ENCODE peak calls at places on chromosomes 3 and 15, in six cellular contexts. T, Z, Q, V, C and H are unnamed samples.

GRCh38 chr15:31267161-31268107 is 59.2 kb upstream of the KLF13 start:
- DNase-seq in Q (no peak), T (no peak), V (no peak), Z (no peak), C (no peak), H (no peak)

GRCh38 chr3:170355738-170356595 is 1.5 kb upstream of the SKIL start:
- DNase-seq in V (no peak), C (peak), Z (peak), T (no peak), Q (peak), H (peak)

GRCh38 chr3:14847613-14848541 is 29.1 kb downstream of the FGD5 start:
- DNase-seq in C (no peak), V (peak), Z (peak), T (no peak), Q (no peak), H (no peak)

GRCh38 chr3:152444029-152444641 is 175.4 kb downstream of the MBNL1 start:
- DNase-seq in Z (peak), T (peak), C (peak), Q (peak), V (no peak), H (no peak)

GRCh38 chr3:38588995-38589937 is 60.2 kb downstream of the SCN5A start:
- DNase-seq in Z (no peak), C (no peak), V (no peak), Q (no peak), T (no peak), H (no peak)

GRCh38 chr15:76439542-76439941 is 103.0 kb downstream of the ISL2 start:
- DNase-seq in T (no peak), C (no peak), Z (no peak), V (peak), Q (no peak), H (no peak)

GRCh38 chr15:63070681-63071129 is 28.2 kb downstream of the TPM1 start:
- DNase-seq in T (no peak), C (peak), V (no peak), Q (no peak), Z (no peak), H (no peak)

GRCh38 chr3:23552506-23552905 is 253.2 kb upstream of the UBE2E1 start:
- DNase-seq in V (no peak), T (no peak), Q (no peak), Z (no peak), C (no peak), H (no peak)

GRCh38 chr15:29126208-29126536 is 143.4 kb downstream of the NSMCE3 start:
- DNase-seq in Q (no peak), T (no peak), V (no peak), C (no peak), Z (no peak), H (no peak)

GRCh38 chr15:28886431-28887343 is 913 bp downstream of the APBA2 start:
- DNase-seq in Q (peak), V (no peak), T (no peak), C (no peak), Z (no peak), H (no peak)

GRCh38 chr15:29857196-29857595 is 34.9 kb upstream of the TJP1 start:
- DNase-seq in T (no peak), C (no peak), Z (no peak), V (no peak), Q (no peak), H (no peak)

GRCh38 chr3:171358891-171359218 is 101.3 kb downstream of the TNIK start:
- DNase-seq in C (no peak), Z (no peak), T (peak), V (no peak), Q (no peak), H (no peak)

GRCh38 chr3:10945683-10946287 is 46.8 kb upstream of the SLC6A1 start:
- DNase-seq in Z (peak), T (peak), V (peak), C (no peak), Q (peak), H (peak)

GRCh38 chr15:84992157-84992940 is 10.7 kb downstream of the PDE8A start:
- DNase-seq in Z (peak), Q (no peak), V (no peak), C (no peak), T (peak), H (no peak)

GRCh38 chr3:52780298-52780585 is 2.8 kb downstream of the ITIH1 start:
- DNase-seq in Z (no peak), V (no peak), C (no peak), T (no peak), Q (no peak), H (no peak)

GRCh38 chr15:45715528-45715927 is 80.7 kb downstream of the SQOR start:
- DNase-seq in T (no peak), Z (no peak), V (no peak), C (no peak), Q (no peak), H (no peak)

GRCh38 chr3:144128117-144128892 is 156.7 kb downstream of the DIPK2A start:
- DNase-seq in V (no peak), Z (no peak), Q (no peak), T (no peak), C (peak), H (no peak)

GRCh38 chr3:100709840-100710235 is 544 bp downstream of the TFG start:
- DNase-seq in V (peak), C (no peak), Z (peak), T (no peak), Q (peak), H (no peak)

GRCh38 chr3:49656541-49657112 is 17.5 kb upstream of the APEH start:
- DNase-seq in T (no peak), Q (no peak), C (no peak), Z (peak), V (no peak), H (peak)

GRCh38 chr3:30914696-30915095 is 20.2 kb upstream of the GADL1 start:
- DNase-seq in T (no peak), C (no peak), V (no peak), Q (no peak), Z (no peak), H (no peak)

GRCh38 chr3:194787650-194788049 is 102.0 kb downstream of the FAM43A start:
- DNase-seq in V (no peak), C (no peak), T (no peak), Z (no peak), Q (no peak), H (no peak)

GRCh38 chr3:11545186-11545851 is 98.4 kb downstream of the VGLL4 start:
- DNase-seq in C (no peak), T (no peak), Z (no peak), V (no peak), Q (no peak), H (no peak)

GRCh38 chr3:114794894-114795630 is 352.0 kb downstream of the ZBTB20 start:
- DNase-seq in T (no peak), V (no peak), Z (no peak), C (no peak), Q (no peak), H (no peak)

GRCh38 chr3:114404590-114404989 is 110.8 kb downstream of the TIGIT start:
- DNase-seq in V (no peak), C (no peak), T (no peak), Q (no peak), Z (no peak), H (no peak)

GRCh38 chr3:59985643-59986200 is 935.9 kb upstream of the CFAP20DC start:
- DNase-seq in Q (no peak), T (no peak), C (no peak), Z (no peak), V (no peak), H (no peak)

GRCh38 chr3:76212679-76213078 is 427.3 kb upstream of the ZNF717 start:
- DNase-seq in C (no peak), V (no peak), Q (no peak), T (no peak), Z (no peak), H (no peak)

GRCh38 chr3:156432563-156432962 is 122.4 kb downstream of the SSR3 start:
- DNase-seq in Q (no peak), Z (no peak), V (no peak), C (no peak), T (no peak), H (no peak)

GRCh38 chr3:151918253-151919029 is 45.0 kb downstream of the SUCNR1 start:
- DNase-seq in V (no peak), Z (peak), Q (peak), C (peak), T (peak), H (peak)

GRCh38 chr15:81297147-81297572 is 26.8 kb downstream of the STARD5 start:
- DNase-seq in C (no peak), Z (no peak), Q (no peak), V (no peak), T (no peak), H (no peak)

GRCh38 chr15:38073278-38073930 is 139.0 kb downstream of the TMCO5A start:
- DNase-seq in C (no peak), Z (no peak), Q (no peak), V (no peak), T (peak), H (no peak)

GRCh38 chr15:36959746-36960145 is 140.6 kb downstream of the MEIS2 start:
- DNase-seq in T (no peak), C (no peak), Z (no peak), V (no peak), Q (no peak), H (no peak)

GRCh38 chr3:158709666-158710083 is 22.6 kb downstream of the RARRES1 start:
- DNase-seq in T (no peak), C (no peak), V (no peak), Z (no peak), Q (no peak), H (no peak)

GRCh38 chr3:107110596-107111305 is 266.5 kb upstream of the CCDC54 start:
- DNase-seq in T (no peak), Z (no peak), Q (no peak), C (no peak), V (no peak), H (no peak)

GRCh38 chr3:196140224-196140623 is 58.3 kb upstream of the TFRC start:
- DNase-seq in Q (no peak), V (no peak), Z (peak), T (no peak), C (no peak), H (no peak)

GRCh38 chr3:107633327-107634141 is 110.8 kb downstream of the BBX start:
- DNase-seq in T (no peak), V (no peak), Q (no peak), C (peak), Z (no peak), H (peak)

GRCh38 chr3:31106204-31106603 is 211.7 kb upstream of the GADL1 start:
- DNase-seq in Q (no peak), T (peak), Z (no peak), C (no peak), V (no peak), H (no peak)

DNA sequence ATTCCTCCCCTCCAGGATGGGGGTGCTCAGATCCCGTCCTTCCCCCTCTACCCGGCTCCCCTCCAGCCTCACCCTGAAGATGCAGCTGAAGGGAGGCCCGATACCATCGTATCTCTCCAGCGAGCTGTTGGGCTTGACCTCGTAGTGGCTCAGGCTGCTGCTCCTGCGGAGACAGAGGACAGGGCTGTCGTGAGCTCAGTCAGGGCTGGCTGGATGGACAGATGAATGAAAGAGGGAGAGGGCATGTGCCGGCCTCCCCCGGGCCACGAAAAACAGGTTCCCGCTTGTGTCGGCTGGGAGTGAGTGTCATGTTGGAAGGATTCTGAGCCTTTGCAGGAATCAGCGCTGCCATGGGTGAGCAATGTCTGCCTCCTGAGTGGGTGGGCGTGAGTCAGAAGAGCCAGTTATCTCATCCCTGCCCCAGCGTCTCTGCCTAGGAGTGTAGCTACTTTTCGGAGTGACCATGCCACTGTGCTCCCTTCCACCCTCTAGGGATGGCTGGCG is 35.2 kb downstream of the FEM1B start:
- DNase-seq in Z (no peak), C (no peak), Q (peak), V (no peak), T (no peak), H (no peak)
- TF ChIP-seq GABPA in Z (no peak), C (no peak), Q (no peak), V (no peak), T (no peak), H (no peak)

GRCh38 chr3:109647985-109648384 is 310.6 kb upstream of the DPPA4 start:
- DNase-seq in Z (no peak), T (no peak), Q (no peak), V (no peak), C (no peak), H (no peak)

GRCh38 chr3:109640146-109640652 is 302.9 kb upstream of the DPPA4 start:
- DNase-seq in Z (no peak), V (no peak), T (no peak), C (no peak), Q (no peak), H (no peak)

GRCh38 chr3:109644332-109644731 is 307.0 kb upstream of the DPPA4 start:
- DNase-seq in C (no peak), Z (no peak), V (no peak), Q (no peak), T (no peak), H (no peak)

GRCh38 chr3:109642042-109642441 is 304.7 kb upstream of the DPPA4 start:
- DNase-seq in C (no peak), Q (no peak), T (no peak), Z (no peak), V (no peak), H (no peak)

GRCh38 chr3:109643590-109643989 is 306.2 kb upstream of the DPPA4 start:
- DNase-seq in T (peak), Z (no peak), Q (no peak), C (no peak), V (no peak), H (no peak)
- TF ChIP-seq GABPA in T (no peak), Z (no peak), Q (no peak), C (no peak), V (no peak), H (no peak)

GRCh38 chr3:125058959-125059358 is 3.2 kb upstream of the HEG1 start:
- DNase-seq in C (no peak), Q (no peak), T (no peak), Z (no peak), V (no peak), H (no peak)

GRCh38 chr3:125055913-125056705 is at the start of gene HEG1:
- DNase-seq in C (no peak), V (no peak), Z (peak), T (peak), Q (peak), H (peak)

GRCh38 chr3:125058529-125058928 is 2.7 kb upstream of the HEG1 start:
- DNase-seq in C (no peak), Z (no peak), T (no peak), Q (no peak), V (no peak), H (no peak)

GRCh38 chr3:125055165-125055912 is 458 bp downstream of the HEG1 start:
- DNase-seq in V (no peak), Q (peak), T (no peak), C (no peak), Z (peak), H (no peak)

GRCh38 chr3:125057186-125057850 is 1.5 kb upstream of the HEG1 start:
- DNase-seq in T (no peak), C (no peak), Z (no peak), V (no peak), Q (no peak), H (no peak)
- TF ChIP-seq GABPA in T (no peak), C (no peak), Z (no peak), V (no peak), Q (no peak), H (no peak)

GRCh38 chr3:139444446-139444845 is 31.9 kb downstream of the RBP2 start:
- DNase-seq in Q (no peak), C (no peak), Z (no peak), T (no peak), V (no peak), H (no peak)
- TF ChIP-seq GABPA in Q (no peak), C (no peak), Z (no peak), T (no peak), V (no peak), H (no peak)